ENCODE peak calls at places on chromosomes 13 and 19, in five cellular contexts. R, U, C, L and S are unnamed samples.

GRCh38 chr13:75637101-75637774 is 1.1 kb downstream of the LMO7 start:
- DNase-seq in C (no peak), L (no peak), R (no peak), U (no peak), S (peak)

GRCh38 chr13:112496166-112496565 is 91.8 kb downstream of the TUBGCP3 start:
- DNase-seq in R (no peak), U (no peak), C (no peak), L (no peak), S (no peak)

GRCh38 chr13:85543144-85543543 is 256.1 kb downstream of the SLITRK6 start:
- DNase-seq in C (no peak), U (no peak), R (peak), L (no peak), S (no peak)

GRCh38 chr13:99417151-99417820 is 84.0 kb upstream of the TM9SF2 start:
- DNase-seq in U (no peak), L (no peak), C (no peak), R (no peak), S (no peak)

GRCh38 chr13:94950303-94950702 is 238.0 kb upstream of the SOX21 start:
- DNase-seq in R (no peak), L (no peak), C (no peak), U (no peak), S (no peak)

GRCh38 chr19:18846862-18847515 is 15.2 kb downstream of the UPF1 start:
- DNase-seq in C (peak), U (peak), R (peak), L (no peak), S (peak)

GRCh38 chr19:39946532-39946931 is 12.1 kb upstream of the FCGBP start:
- DNase-seq in L (no peak), U (no peak), R (peak), C (no peak), S (no peak)

GRCh38 chr19:5943623-5944022 is 29.6 kb downstream of the CAPS start:
- DNase-seq in C (no peak), L (no peak), R (peak), U (no peak), S (no peak)

GRCh38 chr19:38152461-38153379 is 71.3 kb downstream of the DPF1 start:
- DNase-seq in R (peak), C (peak), L (no peak), U (no peak), S (no peak)

GRCh38 chr19:18292810-18293641 is 11.6 kb upstream of the JUND start:
- DNase-seq in U (peak), L (no peak), R (peak), C (peak), S (peak)

GRCh38 chr19:29172302-29172701 is 40.6 kb downstream of the UQCRFS1 start:
- DNase-seq in L (no peak), U (no peak), R (no peak), C (no peak), S (no peak)

GRCh38 chr19:6711605-6712004 is 8.8 kb downstream of the C3 start:
- DNase-seq in L (no peak), C (no peak), R (no peak), U (no peak), S (no peak)

GRCh38 chr13:23510544-23510916 is 59.7 kb upstream of the TNFRSF19 start:
- DNase-seq in R (no peak), U (no peak), C (no peak), L (no peak), S (no peak)

GRCh38 chr13:47326061-47326460 is 429.2 kb upstream of the HTR2A start:
- DNase-seq in C (no peak), R (peak), L (no peak), U (no peak), S (no peak)

GRCh38 chr19:34676697-34677385 is at the start of gene SCGB2B2:
- DNase-seq in C (peak), U (peak), R (no peak), L (peak), S (peak)

GRCh38 chr19:28494466-28494865 is 718.5 kb downstream of the UQCRFS1 start:
- DNase-seq in U (no peak), C (no peak), R (no peak), L (no peak), S (no peak)

GRCh38 chr13:75400775-75401174 is 81.2 kb downstream of the TBC1D4 start:
- DNase-seq in R (no peak), U (no peak), L (no peak), C (no peak), S (no peak)

GRCh38 chr13:25345555-25345954 is 26.2 kb upstream of the ATP8A2 start:
- DNase-seq in R (no peak), L (no peak), C (no peak), U (no peak), S (no peak)

GRCh38 chr19:42330521-42330835 is 5.0 kb downstream of the MEGF8 start:
- DNase-seq in R (no peak), U (no peak), C (no peak), L (no peak), S (no peak)

GRCh38 chr13:104831823-104832222 is 1703.6 kb downstream of the EFNB2 start:
- DNase-seq in L (peak), R (no peak), C (no peak), U (no peak), S (no peak)

GRCh38 chr13:25069911-25070310 is 26.0 kb upstream of the PABPC3 start:
- DNase-seq in L (no peak), U (no peak), R (no peak), C (no peak), S (no peak)

GRCh38 chr19:58091251-58091995 is 6.6 kb downstream of the ZSCAN18 start:
- DNase-seq in R (no peak), C (no peak), L (no peak), U (no peak), S (no peak)

GRCh38 chr13:106238690-106239089 is 296.8 kb downstream of the EFNB2 start:
- DNase-seq in U (no peak), L (no peak), R (no peak), C (no peak), S (no peak)

GRCh38 chr13:37775871-37776270 is 93.7 kb downstream of the TRPC4 start:
- DNase-seq in L (no peak), R (peak), U (no peak), C (no peak), S (no peak)

GRCh38 chr19:51772977-51773376 is 12.0 kb downstream of the FPR2 start:
- DNase-seq in R (no peak), C (no peak), U (no peak), L (no peak), S (no peak)

GRCh38 chr19:1467512-1468273 is 11.3 kb downstream of the C19orf25 start:
- DNase-seq in L (no peak), C (no peak), U (no peak), R (no peak), S (no peak)

GRCh38 chr19:3285647-3286176 is 61.3 kb downstream of the CELF5 start:
- DNase-seq in C (no peak), L (no peak), U (no peak), R (no peak), S (peak)

GRCh38 chr19:42250249-42250665 is 4.7 kb downstream of the ERF start:
- DNase-seq in U (no peak), L (no peak), C (no peak), R (no peak), S (no peak)

GRCh38 chr19:3210347-3211017 is 14.0 kb upstream of the CELF5 start:
- DNase-seq in C (peak), L (no peak), U (peak), R (peak), S (peak)

GRCh38 chr19:39083983-39084731 is at the start of gene ACP7:
- DNase-seq in R (peak), C (no peak), U (no peak), L (no peak), S (no peak)

GRCh38 chr19:18659281-18660050 is 22.6 kb downstream of the KLHL26 start:
- DNase-seq in C (no peak), U (no peak), L (no peak), R (no peak), S (no peak)

GRCh38 chr19:6087074-6087506 is 23.2 kb downstream of the RFX2 start:
- DNase-seq in R (no peak), L (no peak), C (no peak), U (no peak), S (no peak)

GRCh38 chr13:95604534-95604915 is 40.0 kb downstream of the DZIP1 start:
- DNase-seq in R (no peak), C (no peak), L (no peak), U (no peak), S (no peak)

GRCh38 chr13:98305670-98306069 is 128.6 kb upstream of the RNF113B start:
- DNase-seq in C (no peak), L (no peak), R (no peak), U (no peak), S (no peak)

GRCh38 chr19:5988520-5989387 is 10.8 kb upstream of the RANBP3 start:
- DNase-seq in U (no peak), R (no peak), C (no peak), L (no peak), S (no peak)

GRCh38 chr13:45011198-45011597 is 21.9 kb downstream of the GPALPP1 start:
- DNase-seq in U (no peak), L (no peak), C (no peak), R (no peak), S (no peak)